ENCODE peak calls at places on chromosomes 1 and 21, in six cellular contexts. One of them, this sample, is unnamed.
A peak's percentile ranks its signal among the peaks of the same experiment; 100 is the strongest.

GRCh38 chr1:172299515-172299914 is 121.0 kb upstream of the C1orf105 start:
- DNase-seq in activated CD4-positive, CD25-positive, alpha-beta regulatory T cell: no peak
- DNase-seq in KBM-7: no peak
- DNase-seq in MM.1S: no peak
- DNase-seq in activated CD4-positive, alpha-beta T cell treated with anti-CD3 and anti-CD28 coated beads for 36 hours: no peak
- DNase-seq in lower lobe of right lung: no peak
- DNase-seq in this sample: no peak

GRCh38 chr1:171814692-171815091 is 26.6 kb upstream of the DNM3 start:
- DNase-seq in activated CD4-positive, CD25-positive, alpha-beta regulatory T cell: no peak
- DNase-seq in KBM-7: no peak
- DNase-seq in MM.1S: no peak
- DNase-seq in activated CD4-positive, alpha-beta T cell treated with anti-CD3 and anti-CD28 coated beads for 36 hours: no peak
- DNase-seq in lower lobe of right lung: no peak
- DNase-seq in this sample: no peak

GRCh38 chr1:192954705-192955265 is 104.4 kb downstream of the UCHL5 start:
- DNase-seq in activated CD4-positive, CD25-positive, alpha-beta regulatory T cell: no peak
- DNase-seq in KBM-7: no peak
- DNase-seq in MM.1S: no peak
- DNase-seq in activated CD4-positive, alpha-beta T cell treated with anti-CD3 and anti-CD28 coated beads for 36 hours: no peak
- DNase-seq in lower lobe of right lung: peak; percentile 58
- DNase-seq in this sample: no peak

GRCh38 chr1:94247146-94248094 is 10.0 kb upstream of the ARHGAP29 start:
- DNase-seq in activated CD4-positive, CD25-positive, alpha-beta regulatory T cell: no peak
- DNase-seq in KBM-7: peak; percentile 39
- DNase-seq in MM.1S: peak; percentile 49
- DNase-seq in activated CD4-positive, alpha-beta T cell treated with anti-CD3 and anti-CD28 coated beads for 36 hours: peak; percentile 52
- DNase-seq in lower lobe of right lung: peak; percentile 89
- DNase-seq in this sample: no peak

GRCh38 chr1:59062743-59063142 is 234.2 kb upstream of the FGGY start:
- DNase-seq in activated CD4-positive, CD25-positive, alpha-beta regulatory T cell: no peak
- DNase-seq in KBM-7: no peak
- DNase-seq in MM.1S: no peak
- DNase-seq in activated CD4-positive, alpha-beta T cell treated with anti-CD3 and anti-CD28 coated beads for 36 hours: no peak
- DNase-seq in lower lobe of right lung: no peak
- DNase-seq in this sample: no peak

GRCh38 chr1:8317647-8318360 is at the start of gene SLC45A1:
- DNase-seq in activated CD4-positive, CD25-positive, alpha-beta regulatory T cell: peak; percentile 58
- DNase-seq in KBM-7: peak; percentile 37
- DNase-seq in MM.1S: no peak
- DNase-seq in activated CD4-positive, alpha-beta T cell treated with anti-CD3 and anti-CD28 coated beads for 36 hours: peak; percentile 89
- DNase-seq in lower lobe of right lung: peak; percentile 85
- DNase-seq in this sample: peak; percentile 71

GRCh38 chr1:51237313-51237700 is 1.2 kb downstream of the RNF11 start:
- DNase-seq in activated CD4-positive, CD25-positive, alpha-beta regulatory T cell: no peak
- DNase-seq in KBM-7: no peak
- DNase-seq in MM.1S: no peak
- DNase-seq in activated CD4-positive, alpha-beta T cell treated with anti-CD3 and anti-CD28 coated beads for 36 hours: no peak
- DNase-seq in lower lobe of right lung: no peak
- DNase-seq in this sample: no peak

GRCh38 chr21:41783476-41784150 is 16.8 kb upstream of the RIPK4 start:
- DNase-seq in activated CD4-positive, CD25-positive, alpha-beta regulatory T cell: no peak
- DNase-seq in KBM-7: peak; percentile 65
- DNase-seq in MM.1S: no peak
- DNase-seq in activated CD4-positive, alpha-beta T cell treated with anti-CD3 and anti-CD28 coated beads for 36 hours: peak; percentile 48
- DNase-seq in lower lobe of right lung: no peak
- DNase-seq in this sample: no peak

GRCh38 chr1:243587823-243588560 is 262.1 kb downstream of the AKT3 start:
- DNase-seq in activated CD4-positive, CD25-positive, alpha-beta regulatory T cell: no peak
- DNase-seq in KBM-7: no peak
- DNase-seq in MM.1S: peak; percentile 12
- DNase-seq in activated CD4-positive, alpha-beta T cell treated with anti-CD3 and anti-CD28 coated beads for 36 hours: no peak
- DNase-seq in lower lobe of right lung: no peak
- DNase-seq in this sample: no peak

GRCh38 chr1:200337410-200337809 is 72.4 kb downstream of the ZNF281 start:
- DNase-seq in activated CD4-positive, CD25-positive, alpha-beta regulatory T cell: no peak
- DNase-seq in KBM-7: peak; percentile 18
- DNase-seq in MM.1S: no peak
- DNase-seq in activated CD4-positive, alpha-beta T cell treated with anti-CD3 and anti-CD28 coated beads for 36 hours: no peak
- DNase-seq in lower lobe of right lung: no peak
- DNase-seq in this sample: no peak

GRCh38 chr1:112974646-112975045 is 18.6 kb upstream of the SLC16A1 start:
- DNase-seq in activated CD4-positive, CD25-positive, alpha-beta regulatory T cell: no peak
- DNase-seq in KBM-7: no peak
- DNase-seq in MM.1S: no peak
- DNase-seq in activated CD4-positive, alpha-beta T cell treated with anti-CD3 and anti-CD28 coated beads for 36 hours: no peak
- DNase-seq in lower lobe of right lung: no peak
- DNase-seq in this sample: no peak

GRCh38 chr1:59046730-59047157 is 250.2 kb upstream of the FGGY start:
- DNase-seq in activated CD4-positive, CD25-positive, alpha-beta regulatory T cell: no peak
- DNase-seq in KBM-7: no peak
- DNase-seq in MM.1S: peak; percentile 79
- DNase-seq in activated CD4-positive, alpha-beta T cell treated with anti-CD3 and anti-CD28 coated beads for 36 hours: peak; percentile 60
- DNase-seq in lower lobe of right lung: no peak
- DNase-seq in this sample: no peak

GRCh38 chr21:34580181-34580700 is 34.7 kb downstream of the RCAN1 start:
- DNase-seq in activated CD4-positive, CD25-positive, alpha-beta regulatory T cell: no peak
- DNase-seq in KBM-7: no peak
- DNase-seq in MM.1S: no peak
- DNase-seq in activated CD4-positive, alpha-beta T cell treated with anti-CD3 and anti-CD28 coated beads for 36 hours: peak; percentile 13
- DNase-seq in lower lobe of right lung: no peak
- DNase-seq in this sample: no peak

GRCh38 chr1:47705517-47706130 is 267.8 kb downstream of the FOXD2 start:
- DNase-seq in activated CD4-positive, CD25-positive, alpha-beta regulatory T cell: no peak
- DNase-seq in KBM-7: no peak
- DNase-seq in MM.1S: no peak
- DNase-seq in activated CD4-positive, alpha-beta T cell treated with anti-CD3 and anti-CD28 coated beads for 36 hours: no peak
- DNase-seq in lower lobe of right lung: no peak
- DNase-seq in this sample: no peak

GRCh38 chr1:228399531-228400236 is 7.0 kb downstream of the TRIM11 start:
- DNase-seq in activated CD4-positive, CD25-positive, alpha-beta regulatory T cell: no peak
- DNase-seq in KBM-7: no peak
- DNase-seq in MM.1S: no peak
- DNase-seq in activated CD4-positive, alpha-beta T cell treated with anti-CD3 and anti-CD28 coated beads for 36 hours: no peak
- DNase-seq in lower lobe of right lung: no peak
- DNase-seq in this sample: no peak

GRCh38 chr21:17813353-17813752 is 5.8 kb downstream of the C21orf91 start:
- DNase-seq in activated CD4-positive, CD25-positive, alpha-beta regulatory T cell: no peak
- DNase-seq in KBM-7: no peak
- DNase-seq in MM.1S: no peak
- DNase-seq in activated CD4-positive, alpha-beta T cell treated with anti-CD3 and anti-CD28 coated beads for 36 hours: no peak
- DNase-seq in lower lobe of right lung: no peak
- DNase-seq in this sample: no peak

GRCh38 chr1:5286244-5286643 is 631.8 kb downstream of the AJAP1 start:
- DNase-seq in activated CD4-positive, CD25-positive, alpha-beta regulatory T cell: no peak
- DNase-seq in KBM-7: peak; percentile 3
- DNase-seq in MM.1S: no peak
- DNase-seq in activated CD4-positive, alpha-beta T cell treated with anti-CD3 and anti-CD28 coated beads for 36 hours: peak; percentile 41
- DNase-seq in lower lobe of right lung: no peak
- DNase-seq in this sample: no peak

GRCh38 chr1:10109372-10109771 is 76.6 kb downstream of the UBE4B start:
- DNase-seq in activated CD4-positive, CD25-positive, alpha-beta regulatory T cell: no peak
- DNase-seq in KBM-7: no peak
- DNase-seq in MM.1S: no peak
- DNase-seq in activated CD4-positive, alpha-beta T cell treated with anti-CD3 and anti-CD28 coated beads for 36 hours: no peak
- DNase-seq in lower lobe of right lung: no peak
- DNase-seq in this sample: no peak

GRCh38 chr1:67683306-67683705 is 1.7 kb upstream of the GADD45A start:
- DNase-seq in activated CD4-positive, CD25-positive, alpha-beta regulatory T cell: no peak
- DNase-seq in KBM-7: no peak
- DNase-seq in MM.1S: no peak
- DNase-seq in activated CD4-positive, alpha-beta T cell treated with anti-CD3 and anti-CD28 coated beads for 36 hours: no peak
- DNase-seq in lower lobe of right lung: no peak
- DNase-seq in this sample: no peak

This sample was measured in activated gamma-delta T cell.